ENCODE peak calls at places on chromosomes 12 and 14, in seven cellular contexts. One of them, this sample, is unnamed.

GRCh38 chr12:67885370-67886169 is 103.7 kb upstream of the IFNG-AS1 start:
- DNase-seq in astrocyte: peak; percentile 88
- DNase-seq in RWPE1: no peak
- DNase-seq in endothelial cell: no peak
- DNase-seq in choroid plexus epithelial cell: no peak
- DNase-seq in DMS79 treated with DMSO at 0.1 percent for 48 hours: no peak
- DNase-seq in HCT116: no peak
- DNase-seq in this sample: no peak

GRCh38 chr12:121709478-121709890 is 3.1 kb upstream of the TMEM120B start:
- DNase-seq in astrocyte: peak; percentile 91
- DNase-seq in RWPE1: no peak
- DNase-seq in endothelial cell: no peak
- DNase-seq in choroid plexus epithelial cell: peak; percentile 70
- DNase-seq in DMS79 treated with DMSO at 0.1 percent for 48 hours: no peak
- DNase-seq in HCT116: peak; percentile 51
- DNase-seq in this sample: no peak

GRCh38 chr14:95026851-95027463 is 130.4 kb downstream of the DICER1 start:
- DNase-seq in astrocyte: no peak
- DNase-seq in RWPE1: no peak
- DNase-seq in endothelial cell: no peak
- DNase-seq in choroid plexus epithelial cell: no peak
- DNase-seq in DMS79 treated with DMSO at 0.1 percent for 48 hours: no peak
- DNase-seq in HCT116: no peak
- DNase-seq in this sample: no peak

GRCh38 chr12:66035289-66035961 is 95.1 kb downstream of the LLPH start:
- DNase-seq in astrocyte: peak; percentile 49
- DNase-seq in RWPE1: peak; percentile 32
- DNase-seq in endothelial cell: no peak
- DNase-seq in choroid plexus epithelial cell: peak; percentile 80
- DNase-seq in DMS79 treated with DMSO at 0.1 percent for 48 hours: no peak
- DNase-seq in HCT116: peak; percentile 68
- DNase-seq in this sample: peak; percentile 24

GRCh38 chr12:53611304-53611703 is 14.9 kb downstream of the ATF7 start:
- DNase-seq in astrocyte: no peak
- DNase-seq in RWPE1: no peak
- DNase-seq in endothelial cell: no peak
- DNase-seq in choroid plexus epithelial cell: no peak
- DNase-seq in DMS79 treated with DMSO at 0.1 percent for 48 hours: no peak
- DNase-seq in HCT116: no peak
- DNase-seq in this sample: no peak

GRCh38 chr14:58770501-58770982 is 132.8 kb downstream of the DACT1 start:
- DNase-seq in astrocyte: no peak
- DNase-seq in RWPE1: no peak
- DNase-seq in endothelial cell: no peak
- DNase-seq in choroid plexus epithelial cell: peak; percentile 52
- DNase-seq in DMS79 treated with DMSO at 0.1 percent for 48 hours: no peak
- DNase-seq in HCT116: no peak
- DNase-seq in this sample: no peak

GRCh38 chr14:100176811-100177327 is 17.4 kb upstream of the DEGS2 start:
- DNase-seq in astrocyte: no peak
- DNase-seq in RWPE1: no peak
- DNase-seq in endothelial cell: no peak
- DNase-seq in choroid plexus epithelial cell: no peak
- DNase-seq in DMS79 treated with DMSO at 0.1 percent for 48 hours: no peak
- DNase-seq in HCT116: no peak
- DNase-seq in this sample: no peak

GRCh38 chr12:93441111-93441616 is 583 bp downstream of the UBE2N start:
- DNase-seq in astrocyte: no peak
- DNase-seq in RWPE1: peak; percentile 36
- DNase-seq in endothelial cell: peak; percentile 51
- DNase-seq in choroid plexus epithelial cell: no peak
- DNase-seq in DMS79 treated with DMSO at 0.1 percent for 48 hours: no peak
- DNase-seq in HCT116: no peak
- DNase-seq in this sample: no peak

GRCh38 chr12:130335517-130336392 is 1.9 kb upstream of the PIWIL1 start:
- DNase-seq in astrocyte: peak; percentile 8
- DNase-seq in RWPE1: peak; percentile 52
- DNase-seq in endothelial cell: peak; percentile 29
- DNase-seq in choroid plexus epithelial cell: peak; percentile 76
- DNase-seq in DMS79 treated with DMSO at 0.1 percent for 48 hours: peak; percentile 62
- DNase-seq in HCT116: peak; percentile 40
- DNase-seq in this sample: peak; percentile 51

GRCh38 chr12:19707948-19708409 is 268.7 kb downstream of the AEBP2 start:
- DNase-seq in astrocyte: peak; percentile 52
- DNase-seq in RWPE1: peak; percentile 12
- DNase-seq in endothelial cell: no peak
- DNase-seq in choroid plexus epithelial cell: peak; percentile 21
- DNase-seq in DMS79 treated with DMSO at 0.1 percent for 48 hours: no peak
- DNase-seq in HCT116: peak; percentile 41
- DNase-seq in this sample: no peak

GRCh38 chr12:5088586-5089264 is 45.0 kb downstream of the KCNA5 start:
- DNase-seq in astrocyte: peak; percentile 72
- DNase-seq in RWPE1: no peak
- DNase-seq in endothelial cell: no peak
- DNase-seq in choroid plexus epithelial cell: peak; percentile 12
- DNase-seq in DMS79 treated with DMSO at 0.1 percent for 48 hours: no peak
- DNase-seq in HCT116: no peak
- DNase-seq in this sample: no peak

GRCh38 chr12:80593766-80594165 is 113.7 kb upstream of the MYF6 start:
- DNase-seq in astrocyte: peak; percentile 98
- DNase-seq in RWPE1: no peak
- DNase-seq in endothelial cell: no peak
- DNase-seq in choroid plexus epithelial cell: peak; percentile 72
- DNase-seq in DMS79 treated with DMSO at 0.1 percent for 48 hours: no peak
- DNase-seq in HCT116: no peak
- DNase-seq in this sample: no peak

GRCh38 chr14:54637829-54638446 is 71.0 kb downstream of the SAMD4A start:
- DNase-seq in astrocyte: peak; percentile 83
- DNase-seq in RWPE1: no peak
- DNase-seq in endothelial cell: no peak
- DNase-seq in choroid plexus epithelial cell: peak; percentile 67
- DNase-seq in DMS79 treated with DMSO at 0.1 percent for 48 hours: no peak
- DNase-seq in HCT116: no peak
- DNase-seq in this sample: no peak

GRCh38 chr12:54341901-54342300 is 17.0 kb downstream of the COPZ1 start:
- DNase-seq in astrocyte: no peak
- DNase-seq in RWPE1: no peak
- DNase-seq in endothelial cell: no peak
- DNase-seq in choroid plexus epithelial cell: no peak
- DNase-seq in DMS79 treated with DMSO at 0.1 percent for 48 hours: no peak
- DNase-seq in HCT116: no peak
- DNase-seq in this sample: no peak

GRCh38 chr12:57731411-57732080 is 7.0 kb downstream of the AGAP2 start:
- DNase-seq in astrocyte: no peak
- DNase-seq in RWPE1: no peak
- DNase-seq in endothelial cell: no peak
- DNase-seq in choroid plexus epithelial cell: no peak
- DNase-seq in DMS79 treated with DMSO at 0.1 percent for 48 hours: no peak
- DNase-seq in HCT116: no peak
- DNase-seq in this sample: no peak

GRCh38 chr14:68243441-68244010 is 423.9 kb downstream of the RAD51B start:
- DNase-seq in astrocyte: no peak
- DNase-seq in RWPE1: no peak
- DNase-seq in endothelial cell: no peak
- DNase-seq in choroid plexus epithelial cell: no peak
- DNase-seq in DMS79 treated with DMSO at 0.1 percent for 48 hours: no peak
- DNase-seq in HCT116: no peak
- DNase-seq in this sample: no peak

GRCh38 chr12:25241171-25242020 is 9.3 kb downstream of the KRAS start:
- DNase-seq in astrocyte: peak; percentile 30
- DNase-seq in RWPE1: no peak
- DNase-seq in endothelial cell: no peak
- DNase-seq in choroid plexus epithelial cell: peak; percentile 81
- DNase-seq in DMS79 treated with DMSO at 0.1 percent for 48 hours: no peak
- DNase-seq in HCT116: peak; percentile 18
- DNase-seq in this sample: peak; percentile 27

GRCh38 chr12:27970391-27970980 is 2.0 kb downstream of the PTHLH start:
- DNase-seq in astrocyte: peak; percentile 56
- DNase-seq in RWPE1: no peak
- DNase-seq in endothelial cell: peak; percentile 45
- DNase-seq in choroid plexus epithelial cell: peak; percentile 56
- DNase-seq in DMS79 treated with DMSO at 0.1 percent for 48 hours: no peak
- DNase-seq in HCT116: no peak
- DNase-seq in this sample: no peak

GRCh38 chr12:92059976-92060375 is 85.7 kb downstream of the BTG1 start:
- DNase-seq in astrocyte: peak; percentile 81
- DNase-seq in RWPE1: no peak
- DNase-seq in endothelial cell: no peak
- DNase-seq in choroid plexus epithelial cell: peak; percentile 84
- DNase-seq in DMS79 treated with DMSO at 0.1 percent for 48 hours: no peak
- DNase-seq in HCT116: no peak
- DNase-seq in this sample: no peak

GRCh38 chr12:23585782-23586163 is 363.7 kb downstream of the SOX5 start:
- DNase-seq in astrocyte: no peak
- DNase-seq in RWPE1: no peak
- DNase-seq in endothelial cell: no peak
- DNase-seq in choroid plexus epithelial cell: no peak
- DNase-seq in DMS79 treated with DMSO at 0.1 percent for 48 hours: no peak
- DNase-seq in HCT116: no peak
- DNase-seq in this sample: no peak

GRCh38 chr12:85872497-85873091 is 1.5 kb upstream of the NTS start:
- DNase-seq in astrocyte: peak; percentile 37
- DNase-seq in RWPE1: peak; percentile 22
- DNase-seq in endothelial cell: no peak
- DNase-seq in choroid plexus epithelial cell: peak; percentile 84
- DNase-seq in DMS79 treated with DMSO at 0.1 percent for 48 hours: no peak
- DNase-seq in HCT116: peak; percentile 50
- DNase-seq in this sample: peak; percentile 62

GRCh38 chr14:104149617-104150141 is 11.3 kb downstream of the KIF26A start:
- DNase-seq in astrocyte: peak; percentile 3
- DNase-seq in RWPE1: no peak
- DNase-seq in endothelial cell: peak; percentile 55
- DNase-seq in choroid plexus epithelial cell: peak; percentile 96
- DNase-seq in DMS79 treated with DMSO at 0.1 percent for 48 hours: peak; percentile 69
- DNase-seq in HCT116: no peak
- DNase-seq in this sample: no peak

GRCh38 chr12:119989619-119990381 is 764 bp downstream of the BICDL1 start:
- DNase-seq in astrocyte: peak; percentile 52
- DNase-seq in RWPE1: peak; percentile 61
- DNase-seq in endothelial cell: peak; percentile 97
- DNase-seq in choroid plexus epithelial cell: peak; percentile 79
- DNase-seq in DMS79 treated with DMSO at 0.1 percent for 48 hours: peak; percentile 16
- DNase-seq in HCT116: no peak
- DNase-seq in this sample: peak; percentile 65

GRCh38 chr14:84458881-84459280 is 1071.1 kb upstream of the FLRT2 start:
- DNase-seq in astrocyte: no peak
- DNase-seq in RWPE1: no peak
- DNase-seq in endothelial cell: no peak
- DNase-seq in choroid plexus epithelial cell: no peak
- DNase-seq in DMS79 treated with DMSO at 0.1 percent for 48 hours: peak; percentile 77
- DNase-seq in HCT116: no peak
- DNase-seq in this sample: no peak

GRCh38 chr12:104055686-104056388 is 5.8 kb upstream of the GLT8D2 start:
- DNase-seq in astrocyte: peak; percentile 42
- DNase-seq in RWPE1: no peak
- DNase-seq in endothelial cell: no peak
- DNase-seq in choroid plexus epithelial cell: peak; percentile 24
- DNase-seq in DMS79 treated with DMSO at 0.1 percent for 48 hours: peak; percentile 99
- DNase-seq in HCT116: no peak
- DNase-seq in this sample: no peak

GRCh38 chr12:3803865-3804472 is 51.1 kb upstream of the CRACR2A start:
- DNase-seq in astrocyte: peak; percentile 42
- DNase-seq in RWPE1: peak; percentile 30
- DNase-seq in endothelial cell: peak; percentile 65
- DNase-seq in choroid plexus epithelial cell: peak; percentile 86
- DNase-seq in DMS79 treated with DMSO at 0.1 percent for 48 hours: peak; percentile 68
- DNase-seq in HCT116: peak; percentile 64
- DNase-seq in this sample: peak; percentile 60

GRCh38 chr12:79046021-79046420 is 181.4 kb downstream of the SYT1 start:
- DNase-seq in astrocyte: no peak
- DNase-seq in RWPE1: no peak
- DNase-seq in endothelial cell: no peak
- DNase-seq in choroid plexus epithelial cell: no peak
- DNase-seq in DMS79 treated with DMSO at 0.1 percent for 48 hours: no peak
- DNase-seq in HCT116: no peak
- DNase-seq in this sample: no peak

GRCh38 chr12:34304001-34304400 is 281.7 kb downstream of the ALG10 start:
- DNase-seq in astrocyte: no peak
- DNase-seq in RWPE1: no peak
- DNase-seq in endothelial cell: no peak
- DNase-seq in choroid plexus epithelial cell: no peak
- DNase-seq in DMS79 treated with DMSO at 0.1 percent for 48 hours: no peak
- DNase-seq in HCT116: no peak
- DNase-seq in this sample: no peak

GRCh38 chr14:31395572-31396205 is 24.7 kb downstream of the HEATR5A start:
- DNase-seq in astrocyte: no peak
- DNase-seq in RWPE1: peak; percentile 26
- DNase-seq in endothelial cell: no peak
- DNase-seq in choroid plexus epithelial cell: peak; percentile 26
- DNase-seq in DMS79 treated with DMSO at 0.1 percent for 48 hours: no peak
- DNase-seq in HCT116: no peak
- DNase-seq in this sample: no peak

GRCh38 chr12:94553130-94553519 is 93.5 kb upstream of the CEP83 start:
- DNase-seq in astrocyte: peak; percentile 78
- DNase-seq in RWPE1: peak; percentile 71
- DNase-seq in endothelial cell: no peak
- DNase-seq in choroid plexus epithelial cell: peak; percentile 74
- DNase-seq in DMS79 treated with DMSO at 0.1 percent for 48 hours: no peak
- DNase-seq in HCT116: peak; percentile 51
- DNase-seq in this sample: no peak

GRCh38 chr14:68141531-68142088 is 322.0 kb downstream of the RAD51B start:
- DNase-seq in astrocyte: peak; percentile 63
- DNase-seq in RWPE1: peak; percentile 14
- DNase-seq in endothelial cell: no peak
- DNase-seq in choroid plexus epithelial cell: peak; percentile 42
- DNase-seq in DMS79 treated with DMSO at 0.1 percent for 48 hours: no peak
- DNase-seq in HCT116: peak; percentile 60
- DNase-seq in this sample: no peak

GRCh38 chr14:78950654-78951053 is 780.5 kb downstream of the NRXN3 start:
- DNase-seq in astrocyte: peak; percentile 82
- DNase-seq in RWPE1: peak; percentile 13
- DNase-seq in endothelial cell: no peak
- DNase-seq in choroid plexus epithelial cell: peak; percentile 67
- DNase-seq in DMS79 treated with DMSO at 0.1 percent for 48 hours: no peak
- DNase-seq in HCT116: no peak
- DNase-seq in this sample: no peak

GRCh38 chr12:54977155-54977554 is 7.4 kb downstream of the TESPA1 start:
- DNase-seq in astrocyte: peak; percentile 82
- DNase-seq in RWPE1: peak; percentile 35
- DNase-seq in endothelial cell: no peak
- DNase-seq in choroid plexus epithelial cell: peak; percentile 63
- DNase-seq in DMS79 treated with DMSO at 0.1 percent for 48 hours: no peak
- DNase-seq in HCT116: no peak
- DNase-seq in this sample: no peak

GRCh38 chr14:30373053-30373849 is 185.7 kb upstream of the G2E3 start:
- DNase-seq in astrocyte: no peak
- DNase-seq in RWPE1: no peak
- DNase-seq in endothelial cell: no peak
- DNase-seq in choroid plexus epithelial cell: no peak
- DNase-seq in DMS79 treated with DMSO at 0.1 percent for 48 hours: no peak
- DNase-seq in HCT116: no peak
- DNase-seq in this sample: no peak

GRCh38 chr14:104938960-104939359 is 14.3 kb downstream of the PLD4 start:
- DNase-seq in astrocyte: no peak
- DNase-seq in RWPE1: no peak
- DNase-seq in endothelial cell: no peak
- DNase-seq in choroid plexus epithelial cell: no peak
- DNase-seq in DMS79 treated with DMSO at 0.1 percent for 48 hours: no peak
- DNase-seq in HCT116: no peak
- DNase-seq in this sample: no peak

GRCh38 chr12:70645494-70646317 is 8.5 kb upstream of the PTPRB start:
- DNase-seq in astrocyte: peak; percentile 95
- DNase-seq in RWPE1: peak; percentile 86
- DNase-seq in endothelial cell: peak; percentile 28
- DNase-seq in choroid plexus epithelial cell: peak; percentile 93
- DNase-seq in DMS79 treated with DMSO at 0.1 percent for 48 hours: no peak
- DNase-seq in HCT116: peak; percentile 67
- DNase-seq in this sample: peak; percentile 70

GRCh38 chr14:38256358-38256840 is 506 bp upstream of the CLEC14A start:
- DNase-seq in astrocyte: no peak
- DNase-seq in RWPE1: no peak
- DNase-seq in endothelial cell: peak; percentile 41
- DNase-seq in choroid plexus epithelial cell: peak; percentile 69
- DNase-seq in DMS79 treated with DMSO at 0.1 percent for 48 hours: no peak
- DNase-seq in HCT116: no peak
- DNase-seq in this sample: no peak